ENCODE peak calls at places on chromosomes 2 and 18, in nine cellular contexts. D is NT2/D1; W is CD4-positive, alpha-beta memory T cell; J is pancreas; T is CD4-positive, CD25-positive, alpha-beta regulatory T cell; S is right lobe of liver; Y is IMR-90; R is thoracic aorta; L is HCT116. B is an unnamed sample.
A peak's percentile ranks its signal among the peaks of the same experiment; 100 is the strongest.

GRCh38 chr2:232887171-232887850 is 17.2 kb downstream of the SNORC start:
- DNase-seq in D (no peak), W (no peak), J (no peak), T (no peak), S (no peak), Y (no peak), R (no peak), L (no peak), B (no peak)

GRCh38 chr18:58690259-58690658 is 19.0 kb downstream of the MALT1 start:
- DNase-seq in D (no peak), W (no peak), J (no peak), T (no peak), S (no peak), Y (no peak), R (no peak), L (no peak), B (no peak)

GRCh38 chr2:169768262-169768995 is 30.2 kb upstream of the SSB start:
- DNase-seq in D (no peak), W (peak; percentile 53), J (peak; percentile 27), T (peak; percentile 8), S (peak; percentile 57), Y (no peak), R (no peak), L (no peak), B (no peak)

GRCh38 chr2:39481611-39482010 is 44.5 kb upstream of the MAP4K3 start:
- DNase-seq in D (no peak), W (no peak), J (no peak), T (no peak), S (no peak), Y (peak; percentile 72), R (no peak), L (no peak), B (no peak)

GRCh38 chr18:9792565-9793226 is 84.6 kb downstream of the RAB31 start:
- DNase-seq in D (peak; percentile 27), W (no peak), J (no peak), T (no peak), S (no peak), Y (no peak), R (no peak), L (no peak), B (peak; percentile 41)

GRCh38 chr2:64605991-64606494 is 47.7 kb downstream of the SERTAD2 start:
- DNase-seq in D (no peak), W (no peak), J (no peak), T (no peak), S (no peak), Y (no peak), R (no peak), L (no peak), B (no peak)

GRCh38 chr2:125490308-125490707 is 1165.7 kb upstream of the GYPC start:
- DNase-seq in D (no peak), W (no peak), J (no peak), T (no peak), S (no peak), Y (no peak), R (no peak), L (no peak), B (no peak)

GRCh38 chr2:100630473-100630977 is 67.7 kb downstream of the PDCL3 start:
- DNase-seq in D (no peak), W (no peak), J (no peak), T (no peak), S (no peak), Y (no peak), R (no peak), L (no peak), B (no peak)

GRCh38 chr18:80105369-80106167 is 3.5 kb upstream of the ADNP2 start:
- DNase-seq in D (no peak), W (no peak), J (no peak), T (no peak), S (no peak), Y (no peak), R (no peak), L (no peak), B (no peak)

GRCh38 chr2:118058979-118059378 is 29.3 kb upstream of the INSIG2 start:
- DNase-seq in D (no peak), W (no peak), J (no peak), T (no peak), S (no peak), Y (no peak), R (no peak), L (no peak), B (no peak)

GRCh38 chr2:85994421-85994777 is 105.6 kb upstream of the ST3GAL5 start:
- DNase-seq in D (no peak), W (no peak), J (no peak), T (no peak), S (no peak), Y (no peak), R (no peak), L (no peak), B (no peak)

GRCh38 chr18:43606800-43607199 is 329.5 kb upstream of the SYT4 start:
- DNase-seq in D (no peak), W (no peak), J (no peak), T (no peak), S (no peak), Y (no peak), R (no peak), L (no peak), B (no peak)

GRCh38 chr18:49072940-49073339 is 122.2 kb upstream of the SMAD7 start:
- DNase-seq in D (no peak), W (no peak), J (no peak), T (no peak), S (no peak), Y (peak; percentile 38), R (no peak), L (no peak), B (no peak)

GRCh38 chr2:70608373-70608772 is 54.7 kb upstream of the TGFA start:
- DNase-seq in D (no peak), W (no peak), J (no peak), T (no peak), S (no peak), Y (no peak), R (no peak), L (no peak), B (no peak)

GRCh38 chr18:49861659-49862058 is 48.3 kb upstream of the ACAA2 start:
- DNase-seq in D (no peak), W (no peak), J (no peak), T (peak; percentile 29), S (no peak), Y (no peak), R (no peak), L (no peak), B (no peak)

GRCh38 chr2:568639-568963 is 108.6 kb downstream of the TMEM18 start:
- DNase-seq in D (no peak), W (no peak), J (no peak), T (no peak), S (no peak), Y (no peak), R (no peak), L (no peak), B (no peak)
- H3K4me3 ChIP-seq in D (no peak overlapping the region), W (no peak overlapping the region), J (no peak overlapping the region), T (no peak overlapping the region), S (no peak overlapping the region), Y (no peak overlapping the region), R (peak overlapping the region; percentile 35), L (no peak overlapping the region), B (no peak overlapping the region)

DNA sequence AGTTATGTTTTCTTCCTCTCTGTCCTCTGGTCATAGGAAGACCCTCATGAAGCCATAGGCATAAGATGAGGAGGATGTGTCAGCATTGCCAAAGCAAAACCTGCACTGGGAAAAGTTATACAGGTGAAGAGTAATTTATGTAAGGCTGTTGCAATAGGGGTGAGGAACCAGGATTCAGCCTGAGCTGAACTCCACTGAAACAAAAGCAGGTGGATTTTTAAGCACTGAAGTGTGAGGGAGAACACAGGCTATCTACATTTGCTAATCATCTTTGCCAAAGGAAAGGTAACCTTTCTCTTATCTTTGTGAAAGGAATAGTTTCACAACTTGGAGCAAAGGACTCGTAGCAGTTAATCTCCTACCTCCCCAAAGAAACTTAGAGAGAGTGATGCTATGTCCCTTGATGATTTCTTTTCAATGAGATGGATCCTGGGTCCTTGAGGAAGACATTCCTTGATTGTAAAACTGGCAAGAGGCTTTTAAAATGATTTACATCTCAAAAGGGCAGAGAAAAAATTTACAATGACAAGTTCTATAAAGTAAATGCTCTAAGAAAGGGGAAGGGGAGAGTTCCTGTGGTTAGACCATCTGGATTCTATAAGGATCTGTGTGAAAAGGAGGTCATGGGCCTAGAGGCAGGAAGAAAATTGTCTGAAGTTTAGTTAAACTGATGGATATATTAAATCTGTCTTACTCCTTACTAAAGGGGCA is 385.4 kb upstream of the CDH7 start:
- DNase-seq in D (peak; percentile 43), W (no peak), J (no peak), T (no peak), S (no peak), Y (no peak), R (no peak), L (no peak), B (peak; percentile 22)
- H3K9me3 ChIP-seq in D (no peaks in the 10 kb centered on the region), W (no peaks in the 10 kb centered on the region), J (no peaks in the 10 kb centered on the region), T (no peaks in the 10 kb centered on the region), S (no peaks in the 10 kb centered on the region), Y (peaks cover 9% of the 10 kb centered on the region), R (no peaks in the 10 kb centered on the region), L (peaks cover 38% of the 10 kb centered on the region), B (no peaks in the 10 kb centered on the region)

GRCh38 chr2:197517150-197517549 is 1.3 kb downstream of the MOB4 start:
- DNase-seq in D (no peak), W (no peak), J (no peak), T (no peak), S (no peak), Y (no peak), R (no peak), L (no peak), B (no peak)

GRCh38 chr2:197514754-197515153 is 1.1 kb upstream of the MOB4 start:
- DNase-seq in D (no peak), W (no peak), J (no peak), T (peak; percentile 18), S (no peak), Y (no peak), R (no peak), L (no peak), B (no peak)

GRCh38 chr2:197515798-197516761 is at the start of gene MOB4:
- DNase-seq in D (peak; percentile 96), W (peak; percentile 94), J (peak; percentile 97), T (peak; percentile 93), S (peak; percentile 98), Y (peak; percentile 93), R (peak; percentile 78), L (peak; percentile 86), B (peak; percentile 77)

DNA sequence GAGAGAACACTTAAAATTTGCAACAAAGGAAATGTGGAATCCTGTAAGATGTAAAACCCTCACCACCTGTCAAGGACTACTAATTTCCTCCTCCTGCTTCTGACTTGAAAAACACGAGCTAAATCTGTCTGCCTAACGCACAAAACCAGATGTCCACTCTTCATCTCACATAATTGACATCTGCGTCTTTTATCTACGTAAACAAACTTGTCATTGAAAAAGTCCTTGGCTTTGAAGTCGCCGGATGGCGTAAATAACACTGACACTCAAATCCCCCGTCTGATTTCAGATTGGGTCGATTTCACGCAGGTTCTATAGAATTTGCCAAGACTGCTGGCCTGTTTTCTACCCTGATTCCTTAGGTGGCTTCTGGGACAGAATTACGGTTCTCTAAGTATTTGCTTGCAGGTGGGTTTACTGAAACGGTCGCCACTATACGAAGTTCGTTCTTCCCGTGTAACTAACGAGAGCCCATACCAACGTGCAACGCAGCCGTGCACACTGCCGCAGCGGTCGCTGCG is 529 bp upstream of the MOB4 start:
- DNase-seq in D (no peak), W (no peak), J (no peak), T (no peak), S (no peak), Y (peak; percentile 31), R (no peak), L (peak; percentile 12), B (no peak)
- H3K4me3 ChIP-seq in D (peak overlapping the region; percentile 94), W (peak overlapping the region; percentile 93), J (peak overlapping the region; percentile 58), T (peak overlapping the region; percentile 99), S (peak overlapping the region; percentile 94), Y (peak overlapping the region; percentile 80), R (peak overlapping the region; percentile 89), L (peak overlapping the region; percentile 77), B (peak overlapping the region; percentile 68)

GRCh38 chr2:14350856-14351255 is 281.7 kb upstream of the LRATD1 start:
- DNase-seq in D (no peak), W (peak; percentile 21), J (no peak), T (no peak), S (no peak), Y (no peak), R (no peak), L (no peak), B (no peak)
- H3K9me3 ChIP-seq in D (no peaks in the 10 kb centered on the region), W (no peaks in the 10 kb centered on the region), J (no peaks in the 10 kb centered on the region), T (no peaks in the 10 kb centered on the region), S (no peaks in the 10 kb centered on the region), Y (peaks cover 4% of the 10 kb centered on the region), R (no peaks in the 10 kb centered on the region), L (peaks cover 32% of the 10 kb centered on the region), B (no peaks in the 10 kb centered on the region)